ENCODE peak calls at places on chromosomes 11 and 22, in four cellular contexts. One of them, this sample, is unnamed.

GRCh38 chr11:61054927-61055562 is 47.2 kb upstream of the CD5 start:
- DNase-seq in A549: no peak
- DNase-seq in K562: no peak
- DNase-seq in sigmoid colon: peak; percentile 57
- DNase-seq in this sample: no peak

GRCh38 chr11:406796-407650 is 7.8 kb downstream of the SIGIRR start:
- DNase-seq in sigmoid colon: peak; percentile 91
- DNase-seq in K562: peak; percentile 94
- DNase-seq in A549: peak; percentile 63
- DNase-seq in this sample: peak; percentile 73

GRCh38 chr22:44845796-44846720 is 93.7 kb downstream of the ARHGAP8 start:
- DNase-seq in K562: no peak
- DNase-seq in A549: no peak
- DNase-seq in sigmoid colon: no peak
- DNase-seq in this sample: no peak

GRCh38 chr22:41226728-41227655 is 13.7 kb downstream of the CHADL start:
- DNase-seq in A549: no peak
- DNase-seq in sigmoid colon: no peak
- DNase-seq in K562: no peak
- DNase-seq in this sample: no peak

GRCh38 chr11:95922536-95923440 is 1.1 kb downstream of the MTMR2 start:
- DNase-seq in A549: no peak
- DNase-seq in K562: no peak
- DNase-seq in sigmoid colon: no peak
- DNase-seq in this sample: no peak

GRCh38 chr11:8839306-8839956 is 71.6 kb upstream of the AKIP1 start:
- DNase-seq in A549: no peak
- DNase-seq in sigmoid colon: no peak
- DNase-seq in K562: no peak
- DNase-seq in this sample: no peak

GRCh38 chr11:74070713-74071506 is 62.0 kb upstream of the UCP3 start:
- DNase-seq in A549: no peak
- DNase-seq in sigmoid colon: no peak
- DNase-seq in K562: peak; percentile 23
- DNase-seq in this sample: no peak

GRCh38 chr11:126366064-126366822 is 10.8 kb downstream of the ST3GAL4 start:
- DNase-seq in K562: no peak
- DNase-seq in sigmoid colon: peak; percentile 63
- DNase-seq in A549: no peak
- DNase-seq in this sample: peak; percentile 52

GRCh38 chr11:19739872-19740271 is 27.2 kb downstream of the NAV2 start:
- DNase-seq in sigmoid colon: peak; percentile 83
- DNase-seq in A549: no peak
- DNase-seq in K562: no peak
- DNase-seq in this sample: no peak

GRCh38 chr11:118569670-118570069 is 2.5 kb upstream of the ARCN1 start:
- DNase-seq in sigmoid colon: no peak
- DNase-seq in K562: no peak
- DNase-seq in A549: no peak
- DNase-seq in this sample: no peak

GRCh38 chr11:94815705-94816344 is 47.7 kb downstream of the AMOTL1 start:
- DNase-seq in A549: no peak
- DNase-seq in K562: no peak
- DNase-seq in sigmoid colon: no peak
- DNase-seq in this sample: no peak

GRCh38 chr22:46169628-46170027 is 19.3 kb downstream of the PPARA start:
- DNase-seq in sigmoid colon: no peak
- DNase-seq in A549: no peak
- DNase-seq in K562: no peak
- DNase-seq in this sample: no peak

GRCh38 chr22:44449061-44449682 is 48.9 kb downstream of the RTL6 start:
- DNase-seq in A549: peak; percentile 34
- DNase-seq in K562: peak; percentile 12
- DNase-seq in sigmoid colon: no peak
- DNase-seq in this sample: no peak

GRCh38 chr11:3879967-3880542 is 24.6 kb downstream of the STIM1 start:
- DNase-seq in K562: no peak
- DNase-seq in A549: no peak
- DNase-seq in sigmoid colon: no peak
- DNase-seq in this sample: no peak

GRCh38 chr11:64071849-64072248 is 36.1 kb downstream of the FLRT1 start:
- DNase-seq in sigmoid colon: no peak
- DNase-seq in K562: no peak
- DNase-seq in A549: no peak
- DNase-seq in this sample: no peak

GRCh38 chr11:38498721-38499120 is 1900.7 kb upstream of the RAG2 start:
- DNase-seq in K562: no peak
- DNase-seq in sigmoid colon: no peak
- DNase-seq in A549: no peak
- DNase-seq in this sample: no peak

GRCh38 chr11:66112041-66112491 is 42.0 kb downstream of the PACS1 start:
- DNase-seq in sigmoid colon: no peak
- DNase-seq in K562: no peak
- DNase-seq in A549: no peak
- DNase-seq in this sample: no peak

DNA sequence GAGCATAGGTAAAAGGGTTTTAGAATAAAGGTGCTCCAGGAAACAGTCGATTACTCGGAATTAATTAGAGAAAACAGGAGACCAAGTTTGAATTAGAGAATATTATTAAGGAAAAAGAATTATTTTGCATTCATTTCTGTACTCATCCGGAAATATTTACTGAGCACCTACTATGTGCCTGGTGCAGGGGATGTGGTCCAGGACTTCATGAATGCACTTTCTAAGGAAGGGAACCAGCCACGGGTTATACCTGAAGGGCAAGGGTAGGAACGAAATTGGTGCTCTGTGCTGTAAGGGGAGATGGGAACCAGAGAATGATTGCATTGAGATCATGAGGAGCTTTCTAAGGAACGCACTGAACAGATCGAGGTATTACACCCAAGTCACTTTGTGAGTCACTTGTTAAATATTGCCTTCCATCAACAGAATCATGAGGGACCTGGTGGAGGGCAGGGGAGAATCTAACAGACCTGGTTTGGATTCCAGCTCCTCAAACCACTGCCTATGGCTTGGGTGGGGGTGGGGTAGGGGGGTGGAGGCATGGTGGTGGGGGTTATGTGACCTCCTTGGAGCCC is 40.9 kb downstream of the C11orf96 start:
- DNase-seq in A549: peak; percentile 28
- DNase-seq in K562: no peak
- DNase-seq in sigmoid colon: no peak
- DNase-seq in this sample: no peak
- TF ChIP-seq EP300 in A549: no peak
- TF ChIP-seq EP300 in K562: no peak
- TF ChIP-seq EP300 in sigmoid colon: no peak
- TF ChIP-seq EP300 in this sample: no peak

DNA sequence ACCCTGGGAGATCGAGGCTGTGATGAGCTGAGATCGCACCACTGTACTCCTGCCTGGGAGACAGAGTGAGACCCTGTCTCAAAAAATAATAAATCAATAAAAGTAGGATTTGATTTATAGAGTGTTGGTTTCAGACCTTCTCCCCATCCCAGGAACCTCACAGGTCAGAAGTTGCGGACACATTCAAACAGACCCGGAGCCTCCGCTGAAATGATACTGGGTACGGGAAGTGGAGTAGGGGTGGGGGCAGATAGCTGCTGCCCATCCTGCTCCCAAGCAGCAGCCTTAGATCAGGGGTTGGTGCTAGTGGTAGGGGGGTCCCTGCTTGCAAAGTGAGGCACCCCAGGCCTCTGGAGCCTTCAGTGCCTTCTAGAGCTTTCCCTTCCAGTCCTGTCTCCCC is 7.8 kb downstream of the PRDM11 start:
- DNase-seq in K562: no peak
- DNase-seq in sigmoid colon: peak; percentile 46
- DNase-seq in A549: no peak
- DNase-seq in this sample: no peak
- H3K4me1 ChIP-seq in K562: peaks cover 10% of the 10 kb centered on the region
- H3K4me1 ChIP-seq in sigmoid colon: peaks cover 46% of the 10 kb centered on the region
- H3K4me1 ChIP-seq in A549: no peaks in the 10 kb centered on the region
- H3K4me1 ChIP-seq in this sample: peaks cover 40% of the 10 kb centered on the region

GRCh38 chr11:17738350-17739207 is 4.0 kb downstream of the KCNC1 start:
- DNase-seq in A549: no peak
- DNase-seq in K562: peak; percentile 37
- DNase-seq in sigmoid colon: peak; percentile 49
- DNase-seq in this sample: no peak
- TF ChIP-seq EP300 in A549: no peak
- TF ChIP-seq EP300 in K562: no peak
- TF ChIP-seq EP300 in sigmoid colon: no peak
- TF ChIP-seq EP300 in this sample: no peak

DNA sequence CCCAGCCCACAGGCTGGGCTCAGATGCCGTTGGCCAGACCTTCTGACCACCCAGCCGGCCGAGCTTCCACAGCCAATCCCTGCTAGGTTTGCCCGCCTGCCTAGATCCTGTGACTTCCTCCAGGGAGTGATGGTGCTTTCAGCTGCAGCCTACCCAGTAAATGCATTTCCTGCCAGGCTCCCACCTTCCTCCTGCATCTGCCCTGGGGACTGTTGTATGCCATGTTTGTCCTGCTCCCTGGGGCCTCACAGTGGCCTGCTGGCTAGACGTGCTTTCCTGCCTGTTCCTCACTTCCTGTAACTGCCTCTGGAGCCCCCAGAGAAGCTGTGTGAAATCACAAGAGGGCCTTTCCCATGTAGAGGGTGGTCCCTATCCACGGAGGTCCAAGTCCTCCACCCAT is 86.2 kb downstream of the GALNT18 start:
- DNase-seq in K562: no peak
- DNase-seq in sigmoid colon: no peak
- DNase-seq in A549: no peak
- DNase-seq in this sample: no peak
- H3K4me1 ChIP-seq in K562: no peaks in the 10 kb centered on the region
- H3K4me1 ChIP-seq in sigmoid colon: peaks cover 100% of the 10 kb centered on the region
- H3K4me1 ChIP-seq in A549: no peaks in the 10 kb centered on the region
- H3K4me1 ChIP-seq in this sample: peaks cover 19% of the 10 kb centered on the region